ENCODE peak calls at places on chromosomes 12 and 14, in ten cellular contexts. C, F, I, H, N, E, Z, K, A and D are unnamed samples.

GRCh38 chr12:28051516-28052456 is 79.3 kb upstream of the PTHLH start:
- DNase-seq in C (no peak), F (no peak), I (no peak), H (no peak), N (no peak), E (no peak), Z (no peak), K (no peak), A (no peak), D (no peak)

GRCh38 chr12:21500786-21501257 is 613 bp downstream of the RECQL start:
- DNase-seq in C (no peak), F (no peak), I (no peak), H (no peak), N (no peak), E (no peak), Z (no peak), K (no peak), A (no peak), D (no peak)

GRCh38 chr12:130787445-130788410 is 51.3 kb downstream of the STX2 start:
- DNase-seq in C (no peak), F (no peak), I (no peak), H (no peak), N (no peak), E (no peak), Z (no peak), K (no peak), A (no peak), D (no peak)

GRCh38 chr12:121376754-121377697 is 22.9 kb upstream of the RNF34 start:
- DNase-seq in C (no peak), F (no peak), I (no peak), H (no peak), N (no peak), E (no peak), Z (no peak), K (no peak), A (no peak), D (no peak)

GRCh38 chr14:50944647-50945413 is 547 bp upstream of the PYGL start:
- DNase-seq in C (no peak), F (peak), I (peak), H (peak), N (no peak), E (peak), Z (no peak), K (no peak), A (peak), D (peak)

GRCh38 chr12:101297661-101298060 is 17.8 kb downstream of the UTP20 start:
- DNase-seq in C (no peak), F (no peak), I (no peak), H (no peak), N (no peak), E (no peak), Z (no peak), K (no peak), A (no peak), D (no peak)

GRCh38 chr12:93813972-93814821 is 137.0 kb downstream of the CRADD start:
- DNase-seq in C (no peak), F (peak), I (no peak), H (peak), N (peak), E (no peak), Z (no peak), K (no peak), A (peak), D (peak)

GRCh38 chr12:79685068-79685467 is 5.7 kb downstream of the PAWR start:
- DNase-seq in C (no peak), F (no peak), I (no peak), H (no peak), N (no peak), E (peak), Z (no peak), K (no peak), A (no peak), D (no peak)

GRCh38 chr12:94553130-94553519 is 93.5 kb upstream of the CEP83 start:
- DNase-seq in C (no peak), F (no peak), I (no peak), H (no peak), N (peak), E (peak), Z (no peak), K (no peak), A (no peak), D (no peak)

GRCh38 chr12:14239935-14240872 is 125.3 kb upstream of the ATF7IP start:
- DNase-seq in C (no peak), F (peak), I (no peak), H (no peak), N (no peak), E (no peak), Z (no peak), K (no peak), A (no peak), D (no peak)

GRCh38 chr12:7751394-7751793 is 4.2 kb upstream of the CLEC4C start:
- DNase-seq in C (no peak), F (no peak), I (no peak), H (no peak), N (no peak), E (no peak), Z (no peak), K (no peak), A (no peak), D (no peak)